ENCODE peak calls at places on chromosomes 1 and 21, in five cellular contexts. A, G, N, V and M are unnamed samples.

GRCh38 chr1:153192697-153193096 is 10.5 kb upstream of the LELP1 start:
- DNase-seq in G (no peak), N (peak; percentile 67), A (peak; percentile 39), V (no peak), M (no peak)

GRCh38 chr1:167756760-167757405 is 35.1 kb downstream of the MPZL1 start:
- DNase-seq in G (no peak), N (no peak), A (peak; percentile 74), V (no peak), M (no peak)

GRCh38 chr1:156892190-156893047 is 1.1 kb upstream of the PEAR1 start:
- DNase-seq in V (peak; percentile 97), A (peak; percentile 92), N (peak; percentile 95), G (peak; percentile 72), M (peak; percentile 94)

GRCh38 chr21:43637530-43637929 is 21.8 kb downstream of the HSF2BP start:
- DNase-seq in V (no peak), A (no peak), G (no peak), N (no peak), M (no peak)

GRCh38 chr1:174686213-174686612 is 238.4 kb downstream of the GPR52 start:
- DNase-seq in G (no peak), A (no peak), N (no peak), V (no peak), M (no peak)

GRCh38 chr1:30684881-30685795 is 38.2 kb downstream of the MATN1 start:
- DNase-seq in A (peak; percentile 84), V (no peak), N (peak; percentile 94), G (no peak), M (peak; percentile 97)

GRCh38 chr1:190747643-190748186 is 270.1 kb upstream of the BRINP3 start:
- DNase-seq in G (no peak), A (no peak), N (no peak), V (peak; percentile 92), M (no peak)

GRCh38 chr1:48555271-48555670 is 83.3 kb upstream of the SPATA6 start:
- DNase-seq in N (no peak), G (no peak), V (no peak), A (no peak), M (no peak)

GRCh38 chr21:38631171-38631570 is 132.9 kb upstream of the ERG start:
- DNase-seq in G (no peak), A (no peak), N (no peak), V (peak; percentile 30), M (no peak)

GRCh38 chr1:110876748-110877341 is 3.9 kb downstream of the CD53 start:
- DNase-seq in G (no peak), V (no peak), A (no peak), N (no peak), M (no peak)

GRCh38 chr1:226131639-226132038 is 54.9 kb downstream of the ACBD3 start:
- DNase-seq in G (no peak), A (peak; percentile 50), N (no peak), V (no peak), M (no peak)

GRCh38 chr1:52364235-52364839 is 1.7 kb downstream of the CC2D1B start:
- DNase-seq in A (no peak), V (no peak), N (no peak), G (no peak), M (peak; percentile 29)

GRCh38 chr1:28199328-28200233 is 23.1 kb upstream of the PTAFR start:
- DNase-seq in V (no peak), A (peak; percentile 10), N (no peak), G (no peak), M (peak; percentile 36)

GRCh38 chr1:53319296-53320101 is 8.4 kb downstream of the LRP8 start:
- DNase-seq in V (no peak), A (no peak), N (no peak), G (no peak), M (no peak)

GRCh38 chr1:6545276-6545934 is 8.9 kb downstream of the NOL9 start:
- DNase-seq in G (no peak), V (no peak), A (no peak), N (no peak), M (no peak)

GRCh38 chr1:27928216-27928954 is 6.4 kb upstream of the SMPDL3B start:
- DNase-seq in V (no peak), G (peak; percentile 13), A (no peak), N (no peak), M (no peak)

GRCh38 chr1:221439734-221440436 is 302.0 kb downstream of the DUSP10 start:
- DNase-seq in A (no peak), N (no peak), V (peak; percentile 90), G (no peak), M (no peak)

GRCh38 chr1:112870887-112871646 is 84.9 kb downstream of the SLC16A1 start:
- DNase-seq in N (no peak), V (no peak), G (no peak), A (no peak), M (no peak)

GRCh38 chr1:199809311-199809710 is 218.2 kb upstream of the NR5A2 start:
- DNase-seq in G (no peak), A (no peak), V (no peak), N (no peak), M (no peak)

GRCh38 chr1:93821412-93822144 is 57.4 kb downstream of the DNTTIP2 start:
- DNase-seq in V (no peak), N (no peak), G (no peak), A (no peak), M (no peak)

GRCh38 chr1:3306583-3307285 is 147.7 kb upstream of the ARHGEF16 start:
- DNase-seq in G (no peak), N (no peak), A (no peak), V (peak; percentile 78), M (no peak)

GRCh38 chr1:228101994-228102790 is 933 bp downstream of the C1orf35 start:
- DNase-seq in V (peak; percentile 54), N (no peak), A (peak; percentile 88), G (peak; percentile 64), M (peak; percentile 56)

GRCh38 chr1:59143824-59144223 is 153.1 kb upstream of the FGGY start:
- DNase-seq in V (peak; percentile 54), A (no peak), G (no peak), N (peak; percentile 35), M (no peak)

GRCh38 chr21:29350246-29350779 is 51.6 kb downstream of the BACH1 start:
- DNase-seq in N (no peak), V (no peak), A (no peak), G (no peak), M (no peak)

GRCh38 chr21:29346771-29347170 is 48.0 kb downstream of the BACH1 start:
- DNase-seq in V (no peak), N (no peak), A (no peak), G (no peak), M (no peak)

GRCh38 chr21:29349702-29350101 is 51.0 kb downstream of the BACH1 start:
- DNase-seq in A (no peak), V (no peak), N (no peak), G (no peak), M (no peak)

GRCh38 chr21:29347274-29347681 is 48.6 kb downstream of the BACH1 start:
- DNase-seq in A (no peak), N (no peak), V (no peak), G (no peak), M (no peak)

GRCh38 chr21:29351691-29352090 is 53.0 kb downstream of the BACH1 start:
- DNase-seq in N (no peak), A (no peak), G (no peak), V (peak; percentile 70), M (no peak)
- H3K4me1 ChIP-seq in N (peaks cover 2% of the 10 kb centered on the region), A (peaks cover 14% of the 10 kb centered on the region), G (no peaks in the 10 kb centered on the region), V (peaks cover 16% of the 10 kb centered on the region), M (no peaks in the 10 kb centered on the region)

GRCh38 chr1:244451951-244452795 is 464 bp upstream of the ADSS2 start:
- DNase-seq in A (peak; percentile 98), N (peak; percentile 100), G (peak; percentile 99), V (peak; percentile 100), M (peak; percentile 99)

GRCh38 chr1:244448279-244449036 is 3.3 kb downstream of the ADSS2 start:
- DNase-seq in N (no peak), V (no peak), A (no peak), G (no peak), M (no peak)

GRCh38 chr1:244449936-244450508 is 1.7 kb downstream of the ADSS2 start:
- DNase-seq in A (no peak), G (no peak), V (no peak), N (no peak), M (no peak)

GRCh38 chr1:244451539-244451950 is at the start of gene ADSS2:
- DNase-seq in N (no peak), A (no peak), G (no peak), V (no peak), M (no peak)

GRCh38 chr1:244450597-244451538 is 841 bp downstream of the ADSS2 start:
- DNase-seq in N (no peak), V (peak; percentile 87), A (peak; percentile 68), G (peak; percentile 79), M (peak; percentile 68)
- H3K9ac ChIP-seq in N (peak overlapping the region; percentile 99), V (peak overlapping the region; percentile 99), A (peak overlapping the region; percentile 99), G (peak overlapping the region; percentile 91), M (peak overlapping the region; percentile 95)

GRCh38 chr1:42931911-42932422 is 26.7 kb downstream of the SLC2A1 start:
- DNase-seq in A (peak; percentile 63), N (no peak), G (peak; percentile 88), V (no peak), M (peak; percentile 91)
- H3K36me3 ChIP-seq in A (peaks cover 93% of the 10 kb centered on the region), N (peaks cover 100% of the 10 kb centered on the region), G (peaks cover 99% of the 10 kb centered on the region), V (peaks cover 42% of the 10 kb centered on the region), M (peaks cover 4% of the 10 kb centered on the region)

GRCh38 chr1:235495539-235495938 is 8.7 kb downstream of the B3GALNT2 start:
- DNase-seq in G (no peak), N (no peak), V (no peak), A (no peak), M (no peak)
- H3K4me1 ChIP-seq in G (peaks cover 9% of the 10 kb centered on the region), N (no peaks in the 10 kb centered on the region), V (peaks cover 3% of the 10 kb centered on the region), A (peaks cover 7% of the 10 kb centered on the region), M (no peaks in the 10 kb centered on the region)

DNA sequence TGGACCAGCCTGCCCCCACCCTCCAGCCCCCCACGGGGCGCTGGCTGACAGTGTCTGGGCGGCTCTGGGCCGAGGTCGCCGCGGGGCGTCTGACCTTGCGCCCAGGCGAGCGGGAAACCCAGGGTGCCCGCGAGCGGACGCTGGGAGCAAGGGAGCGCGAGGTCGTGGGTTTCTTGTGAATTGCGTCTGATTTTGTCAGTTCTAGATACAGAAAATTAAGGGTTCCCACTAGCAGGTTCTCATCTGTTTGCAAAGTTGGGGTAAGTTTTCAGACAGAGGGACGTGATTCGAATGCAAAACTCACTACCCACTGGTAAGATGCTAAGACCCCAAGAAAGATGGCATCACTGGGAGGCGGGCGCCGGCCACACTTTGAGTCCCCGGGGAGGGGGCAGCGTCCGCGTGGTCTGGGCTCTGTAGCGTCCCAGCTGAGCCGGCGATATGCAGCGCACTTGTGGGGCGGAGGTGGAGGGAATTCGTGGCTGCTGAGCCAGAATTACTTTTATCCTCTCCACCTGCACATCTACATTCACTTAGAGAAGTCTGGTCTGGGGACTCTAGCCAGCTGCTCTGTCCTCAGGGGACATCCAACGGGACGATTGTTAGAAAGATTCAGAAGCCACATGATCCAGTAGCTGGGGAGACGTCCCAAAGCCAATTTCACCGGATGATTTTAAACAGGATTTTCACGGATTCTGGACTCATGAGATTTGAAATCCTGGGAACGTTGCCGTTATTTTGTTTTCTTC is 1.0 kb downstream of the JAM2 start:
- DNase-seq in A (no peak), V (peak; percentile 66), N (peak; percentile 20), G (no peak), M (peak; percentile 22)
- H3K9ac ChIP-seq in A (peak overlapping the region; percentile 56), V (peak overlapping the region; percentile 39), N (peak overlapping the region; percentile 21), G (no peak overlapping the region), M (peak overlapping the region; percentile 66)